ENCODE peak calls at places on chromosome 5, in nine cellular contexts. E, C, A, X, F, T, I, R and H are unnamed samples.

GRCh38 chr5:141637693-141638419 is 1.1 kb downstream of the RELL2 start:
- DNase-seq in E (peak; percentile 67), C (no peak), A (no peak), X (peak; percentile 30), F (peak; percentile 69), T (peak; percentile 82), I (no peak), R (peak; percentile 82), H (no peak)

GRCh38 chr5:132269635-132270344 is 12.3 kb downstream of the PDLIM4 start:
- DNase-seq in E (peak; percentile 39), C (no peak), A (no peak), X (no peak), F (peak; percentile 28), T (no peak), I (no peak), R (no peak), H (peak; percentile 68)

GRCh38 chr5:117131876-117132275 is 557.3 kb upstream of the SEMA6A start:
- DNase-seq in E (no peak), C (no peak), A (no peak), X (no peak), F (no peak), T (no peak), I (no peak), R (no peak), H (no peak)

GRCh38 chr5:96247097-96247675 is 185.9 kb downstream of the PCSK1 start:
- DNase-seq in E (no peak), C (no peak), A (peak; percentile 96), X (no peak), F (peak; percentile 69), T (no peak), I (no peak), R (no peak), H (no peak)

GRCh38 chr5:176319827-176320554 is 41.6 kb downstream of the KIAA1191 start:
- DNase-seq in E (no peak), C (no peak), A (peak; percentile 38), X (no peak), F (no peak), T (peak; percentile 29), I (no peak), R (no peak), H (no peak)

GRCh38 chr5:10702040-10702629 is 58.9 kb downstream of the DAP start:
- DNase-seq in E (peak; percentile 99), C (peak; percentile 93), A (peak; percentile 99), X (peak; percentile 56), F (peak; percentile 63), T (no peak), I (no peak), R (no peak), H (no peak)

GRCh38 chr5:149143470-149143869 is 2.2 kb downstream of the ABLIM3 start:
- DNase-seq in E (peak; percentile 75), C (no peak), A (no peak), X (no peak), F (no peak), T (no peak), I (no peak), R (no peak), H (no peak)

GRCh38 chr5:142104491-142104890 is 4.1 kb upstream of the NDFIP1 start:
- DNase-seq in E (no peak), C (no peak), A (no peak), X (no peak), F (no peak), T (peak; percentile 81), I (no peak), R (no peak), H (no peak)

GRCh38 chr5:9192286-9192685 is 353.6 kb downstream of the SEMA5A start:
- DNase-seq in E (no peak), C (no peak), A (peak; percentile 74), X (no peak), F (no peak), T (no peak), I (no peak), R (no peak), H (no peak)

GRCh38 chr5:116437351-116437705 is 137.3 kb downstream of the SEMA6A start:
- DNase-seq in E (no peak), C (no peak), A (no peak), X (no peak), F (no peak), T (no peak), I (no peak), R (no peak), H (no peak)

GRCh38 chr5:146409081-146409671 is 38.0 kb upstream of the TCERG1 start:
- DNase-seq in E (peak; percentile 59), C (no peak), A (peak; percentile 57), X (no peak), F (no peak), T (no peak), I (no peak), R (no peak), H (peak; percentile 31)

GRCh38 chr5:107672212-107673105 is 1.7 kb upstream of the EFNA5 start:
- DNase-seq in E (peak; percentile 89), C (peak; percentile 98), A (peak; percentile 99), X (peak; percentile 77), F (peak; percentile 89), T (peak; percentile 2), I (no peak), R (peak; percentile 87), H (no peak)

GRCh38 chr5:180390441-180391190 is 37.5 kb upstream of the GFPT2 start:
- DNase-seq in E (no peak), C (no peak), A (no peak), X (no peak), F (no peak), T (no peak), I (no peak), R (no peak), H (no peak)

GRCh38 chr5:71873202-71873601 is 154.1 kb downstream of the CARTPT start:
- DNase-seq in E (no peak), C (no peak), A (no peak), X (no peak), F (no peak), T (no peak), I (no peak), R (no peak), H (no peak)

GRCh38 chr5:165627548-165628170 is 2122.2 kb downstream of the MAT2B start:
- DNase-seq in E (no peak), C (no peak), A (no peak), X (no peak), F (no peak), T (no peak), I (no peak), R (no peak), H (no peak)

GRCh38 chr5:42516282-42517042 is 93.2 kb downstream of the GHR start:
- DNase-seq in E (no peak), C (no peak), A (peak; percentile 28), X (no peak), F (no peak), T (no peak), I (no peak), R (no peak), H (no peak)

GRCh38 chr5:31741496-31741895 is 102.6 kb downstream of the PDZD2 start:
- DNase-seq in E (no peak), C (no peak), A (no peak), X (no peak), F (no peak), T (no peak), I (no peak), R (peak; percentile 74), H (no peak)

GRCh38 chr5:139245637-139246335 is 47.6 kb upstream of the SIL1 start:
- DNase-seq in E (peak; percentile 16), C (no peak), A (no peak), X (no peak), F (no peak), T (no peak), I (no peak), R (no peak), H (no peak)

GRCh38 chr5:10310073-10310779 is 2.5 kb upstream of the CMBL start:
- DNase-seq in E (peak; percentile 86), C (peak; percentile 77), A (peak; percentile 86), X (no peak), F (no peak), T (no peak), I (no peak), R (no peak), H (no peak)

GRCh38 chr5:126488362-126489065 is 65.3 kb downstream of the GRAMD2B start:
- DNase-seq in E (no peak), C (no peak), A (no peak), X (no peak), F (no peak), T (no peak), I (no peak), R (no peak), H (no peak)

GRCh38 chr5:130104895-130105684 is 200.8 kb downstream of the CHSY3 start:
- DNase-seq in E (no peak), C (no peak), A (no peak), X (no peak), F (no peak), T (no peak), I (no peak), R (no peak), H (no peak)

GRCh38 chr5:72552041-72552557 is 44.9 kb upstream of the ZNF366 start:
- DNase-seq in E (peak; percentile 70), C (no peak), A (peak; percentile 86), X (no peak), F (no peak), T (no peak), I (no peak), R (no peak), H (no peak)

GRCh38 chr5:111742595-111742994 is 14.4 kb downstream of the NREP start:
- DNase-seq in E (peak; percentile 94), C (no peak), A (peak; percentile 93), X (no peak), F (no peak), T (no peak), I (no peak), R (no peak), H (no peak)

GRCh38 chr5:82777106-82777505 is 300.1 kb downstream of the TMEM167A start:
- DNase-seq in E (no peak), C (no peak), A (no peak), X (no peak), F (no peak), T (no peak), I (no peak), R (no peak), H (no peak)

GRCh38 chr5:7244977-7245376 is 151.0 kb upstream of the ADCY2 start:
- DNase-seq in E (no peak), C (no peak), A (no peak), X (no peak), F (no peak), T (no peak), I (no peak), R (no peak), H (no peak)

GRCh38 chr5:194102-194501 is 2.8 kb downstream of the LRRC14B start:
- DNase-seq in E (no peak), C (no peak), A (no peak), X (no peak), F (no peak), T (no peak), I (no peak), R (peak; percentile 64), H (no peak)

GRCh38 chr5:32173394-32174010 is 617 bp downstream of the GOLPH3 start:
- DNase-seq in E (peak; percentile 61), C (peak; percentile 59), A (no peak), X (no peak), F (peak; percentile 61), T (peak; percentile 60), I (peak; percentile 15), R (peak; percentile 77), H (no peak)

GRCh38 chr5:32312194-32312681 is 501 bp downstream of the MTMR12 start:
- DNase-seq in E (peak; percentile 74), C (peak; percentile 42), A (no peak), X (peak; percentile 69), F (peak; percentile 65), T (peak; percentile 70), I (peak; percentile 24), R (peak; percentile 89), H (no peak)

GRCh38 chr5:119355636-119356383 is at the start of gene TNFAIP8:
- DNase-seq in E (peak; percentile 70), C (no peak), A (peak; percentile 47), X (peak; percentile 33), F (peak; percentile 77), T (peak; percentile 46), I (no peak), R (peak; percentile 81), H (no peak)

GRCh38 chr5:159094745-159095144 is 5.0 kb downstream of the EBF1 start:
- DNase-seq in E (peak; percentile 64), C (peak; percentile 67), A (peak; percentile 55), X (no peak), F (peak; percentile 62), T (peak; percentile 69), I (peak; percentile 10), R (peak; percentile 83), H (no peak)

GRCh38 chr5:32138839-32139493 is 35.2 kb downstream of the GOLPH3 start:
- DNase-seq in E (no peak), C (no peak), A (no peak), X (no peak), F (no peak), T (peak; percentile 48), I (no peak), R (no peak), H (no peak)